ENCODE peak calls at places on chromosome 7, in ten cellular contexts. W is fibroblast of pulmonary artery, Q is AG09319, N is fibroblast of lung, G is BJ, X is cardiac fibroblast, F is right atrium auricular region, Z is MM.1S, S is hepatocyte, T is WERI-Rb-1. I is an unnamed sample.

GRCh38 chr7:111708072-111708471 is 145.8 kb upstream of the IMMP2L start:
- DNase-seq in W (no peak), Q (no peak), N (no peak), G (no peak), X (no peak), F (no peak), Z (no peak), S (no peak), T (no peak), I (no peak)

GRCh38 chr7:133795061-133795460 is 332.1 kb upstream of the LRGUK start:
- DNase-seq in W (no peak), Q (no peak), N (no peak), G (no peak), X (no peak), F (no peak), Z (no peak), S (no peak), T (no peak), I (no peak)

GRCh38 chr7:105269397-105269796 is 119.3 kb downstream of the SRPK2 start:
- DNase-seq in W (no peak), Q (no peak), N (no peak), G (no peak), X (no peak), F (no peak), Z (no peak), S (no peak), T (no peak), I (no peak)

GRCh38 chr7:158327571-158328180 is 259.9 kb downstream of the PTPRN2 start:
- DNase-seq in W (no peak), Q (no peak), N (no peak), G (no peak), X (no peak), F (peak), Z (no peak), S (no peak), T (no peak), I (no peak)

GRCh38 chr7:137878333-137878961 is 31.7 kb upstream of the DGKI start:
- DNase-seq in W (peak), Q (no peak), N (peak), G (no peak), X (peak), F (peak), Z (no peak), S (peak), T (peak), I (no peak)

GRCh38 chr7:45687721-45688120 is 113.6 kb downstream of the ADCY1 start:
- DNase-seq in W (no peak), Q (no peak), N (no peak), G (no peak), X (no peak), F (peak), Z (no peak), S (no peak), T (no peak), I (no peak)

GRCh38 chr7:45646996-45647411 is 72.8 kb downstream of the ADCY1 start:
- DNase-seq in W (no peak), Q (no peak), N (no peak), G (no peak), X (peak), F (peak), Z (no peak), S (no peak), T (peak), I (no peak)

GRCh38 chr7:127391591-127392181 is 822 bp downstream of the ZNF800 start:
- DNase-seq in W (peak), Q (no peak), N (peak), G (no peak), X (peak), F (peak), Z (peak), S (peak), T (peak), I (peak)

GRCh38 chr7:39969431-39969830 is 19.4 kb downstream of the CDK13 start:
- DNase-seq in W (no peak), Q (no peak), N (no peak), G (no peak), X (no peak), F (no peak), Z (no peak), S (no peak), T (no peak), I (no peak)

GRCh38 chr7:101169838-101170531 is 4.6 kb upstream of the VGF start:
- DNase-seq in W (peak), Q (no peak), N (peak), G (no peak), X (peak), F (peak), Z (peak), S (peak), T (peak), I (peak)

GRCh38 chr7:104198673-104199278 is 9.0 kb downstream of the ORC5 start:
- DNase-seq in W (no peak), Q (no peak), N (no peak), G (no peak), X (no peak), F (no peak), Z (no peak), S (no peak), T (no peak), I (no peak)

GRCh38 chr7:77566421-77566820 is 29.3 kb downstream of the PTPN12 start:
- DNase-seq in W (no peak), Q (no peak), N (no peak), G (no peak), X (no peak), F (no peak), Z (no peak), S (no peak), T (no peak), I (no peak)

GRCh38 chr7:742791-743190 is 15.7 kb upstream of the PRKAR1B start:
- DNase-seq in W (no peak), Q (no peak), N (no peak), G (no peak), X (no peak), F (no peak), Z (no peak), S (no peak), T (peak), I (no peak)

GRCh38 chr7:66245008-66245407 is 39.9 kb downstream of the TPST1 start:
- DNase-seq in W (no peak), Q (no peak), N (no peak), G (no peak), X (no peak), F (no peak), Z (no peak), S (no peak), T (no peak), I (no peak)

GRCh38 chr7:138527746-138528223 is 67.7 kb downstream of the TRIM24 start:
- DNase-seq in W (peak), Q (no peak), N (peak), G (no peak), X (no peak), F (no peak), Z (no peak), S (no peak), T (no peak), I (no peak)

GRCh38 chr7:157528785-157529341 is 192.1 kb downstream of the DNAJB6 start:
- DNase-seq in W (no peak), Q (no peak), N (no peak), G (no peak), X (no peak), F (no peak), Z (no peak), S (no peak), T (peak), I (peak)

GRCh38 chr7:6244021-6244420 is 28.4 kb downstream of the CYTH3 start:
- DNase-seq in W (no peak), Q (no peak), N (no peak), G (no peak), X (no peak), F (no peak), Z (no peak), S (no peak), T (no peak), I (no peak)

GRCh38 chr7:27516415-27516814 is 146.3 kb downstream of the HIBADH start:
- DNase-seq in W (no peak), Q (no peak), N (no peak), G (no peak), X (no peak), F (no peak), Z (no peak), S (no peak), T (no peak), I (no peak)

GRCh38 chr7:28530175-28531142 is 118.1 kb downstream of the CREB5 start:
- DNase-seq in W (no peak), Q (no peak), N (peak), G (peak), X (peak), F (peak), Z (no peak), S (no peak), T (no peak), I (no peak)

GRCh38 chr7:78441737-78442136 is 643.2 kb downstream of the PHTF2 start:
- DNase-seq in W (no peak), Q (no peak), N (no peak), G (no peak), X (no peak), F (no peak), Z (no peak), S (no peak), T (no peak), I (no peak)

GRCh38 chr7:139648941-139649425 is 125.5 kb downstream of the CLEC2L start:
- DNase-seq in W (no peak), Q (no peak), N (no peak), G (no peak), X (no peak), F (no peak), Z (no peak), S (no peak), T (no peak), I (no peak)

GRCh38 chr7:35749548-35749947 is 51.3 kb upstream of the SEPTIN7 start:
- DNase-seq in W (peak), Q (no peak), N (peak), G (no peak), X (no peak), F (no peak), Z (no peak), S (no peak), T (no peak), I (no peak)

GRCh38 chr7:416761-417624 is 102.7 kb downstream of the PDGFA start:
- DNase-seq in W (no peak), Q (no peak), N (no peak), G (no peak), X (no peak), F (no peak), Z (no peak), S (no peak), T (no peak), I (peak)

GRCh38 chr7:110522061-110522750 is 568.7 kb upstream of the LRRN3 start:
- DNase-seq in W (no peak), Q (no peak), N (no peak), G (no peak), X (no peak), F (no peak), Z (no peak), S (no peak), T (no peak), I (no peak)

GRCh38 chr7:42492895-42493294 is 255.9 kb upstream of the GLI3 start:
- DNase-seq in W (no peak), Q (no peak), N (no peak), G (no peak), X (no peak), F (no peak), Z (no peak), S (no peak), T (no peak), I (no peak)

GRCh38 chr7:45072131-45073030 is 16.4 kb downstream of the NACAD start:
- DNase-seq in W (no peak), Q (no peak), N (no peak), G (no peak), X (no peak), F (no peak), Z (no peak), S (no peak), T (no peak), I (no peak)

GRCh38 chr7:15720849-15721471 is 34.5 kb upstream of the MEOX2 start:
- DNase-seq in W (peak), Q (peak), N (peak), G (no peak), X (peak), F (peak), Z (peak), S (peak), T (peak), I (no peak)

GRCh38 chr7:44930921-44931320 is 45.6 kb upstream of the PURB start:
- DNase-seq in W (no peak), Q (no peak), N (no peak), G (no peak), X (no peak), F (no peak), Z (no peak), S (no peak), T (no peak), I (no peak)

GRCh38 chr7:100489121-100489520 is 5.4 kb downstream of the NYAP1 start:
- DNase-seq in W (no peak), Q (no peak), N (no peak), G (no peak), X (no peak), F (no peak), Z (no peak), S (no peak), T (no peak), I (no peak)

GRCh38 chr7:39621784-39622411 is 1.5 kb upstream of the RALA start:
- DNase-seq in W (no peak), Q (no peak), N (no peak), G (no peak), X (peak), F (no peak), Z (no peak), S (no peak), T (no peak), I (no peak)

GRCh38 chr7:139580435-139580834 is 57.0 kb downstream of the CLEC2L start:
- DNase-seq in W (no peak), Q (no peak), N (no peak), G (no peak), X (no peak), F (peak), Z (no peak), S (no peak), T (no peak), I (no peak)

GRCh38 chr7:124413029-124413428 is 352.6 kb downstream of the GPR37 start:
- DNase-seq in W (no peak), Q (no peak), N (no peak), G (no peak), X (no peak), F (no peak), Z (peak), S (no peak), T (no peak), I (no peak)

GRCh38 chr7:93860261-93860660 is 30.3 kb downstream of the TFPI2 start:
- DNase-seq in W (no peak), Q (no peak), N (no peak), G (no peak), X (no peak), F (no peak), Z (no peak), S (no peak), T (no peak), I (no peak)

GRCh38 chr7:22420973-22421635 is 64.2 kb upstream of the RAPGEF5 start:
- DNase-seq in W (peak), Q (no peak), N (peak), G (no peak), X (no peak), F (no peak), Z (no peak), S (no peak), T (no peak), I (no peak)

GRCh38 chr7:155931386-155932085 is 119.3 kb upstream of the SHH start:
- DNase-seq in W (no peak), Q (no peak), N (no peak), G (no peak), X (no peak), F (no peak), Z (no peak), S (no peak), T (no peak), I (no peak)

GRCh38 chr7:82294258-82294855 is 149.2 kb downstream of the CACNA2D1 start:
- DNase-seq in W (peak), Q (no peak), N (no peak), G (no peak), X (peak), F (no peak), Z (no peak), S (no peak), T (no peak), I (no peak)

GRCh38 chr7:138097064-138097741 is 20.9 kb downstream of the AKR1D1 start:
- DNase-seq in W (peak), Q (no peak), N (no peak), G (no peak), X (peak), F (no peak), Z (peak), S (peak), T (peak), I (no peak)

DNA sequence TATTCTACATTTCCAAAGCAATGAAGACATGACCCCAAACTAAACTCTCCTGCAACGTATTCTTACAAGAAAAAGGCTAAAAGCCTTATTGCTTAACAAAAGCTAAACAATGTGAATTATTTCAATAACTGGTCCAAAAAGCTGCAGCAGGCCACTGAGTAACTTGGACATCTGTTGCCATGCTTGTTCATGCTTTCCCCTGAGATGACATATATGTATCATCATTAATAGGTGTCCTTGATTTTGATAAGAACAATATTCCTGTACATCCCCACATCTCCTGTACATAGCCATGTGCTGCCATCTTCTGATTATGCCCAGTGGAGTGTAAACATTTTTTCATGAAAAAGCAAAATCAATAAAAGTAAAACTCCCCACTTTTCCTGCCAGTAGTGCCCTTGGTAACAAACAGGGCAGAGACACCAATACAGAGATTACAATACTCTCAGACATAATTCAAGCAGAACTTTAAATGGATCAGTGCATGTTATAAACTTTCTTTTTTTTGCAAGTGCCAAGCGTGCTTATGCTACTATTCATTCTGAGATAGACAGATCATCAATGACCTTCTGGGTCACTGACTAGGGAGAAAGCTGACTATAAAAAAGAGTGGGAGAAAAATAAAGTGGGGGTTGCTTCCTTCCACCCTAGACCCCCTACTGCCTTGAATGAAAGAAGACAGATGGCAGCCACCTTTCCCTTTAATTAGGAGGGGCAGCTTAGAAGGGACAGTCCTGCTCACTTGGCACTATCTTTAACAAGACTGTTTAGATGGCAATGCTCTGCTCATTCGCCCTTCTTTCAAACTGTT is 205.5 kb upstream of the KLF14 start:
- DNase-seq in W (no peak), Q (no peak), N (peak), G (no peak), X (peak), F (no peak), Z (no peak), S (no peak), T (no peak), I (no peak)
- TF ChIP-seq CTCF in W (no peak), Q (no peak), N (no peak), G (no peak), X (no peak), F (no peak), Z (no peak), S (no peak), T (no peak), I (no peak)

GRCh38 chr7:102331536-102332275 is 24.5 kb downstream of the SPDYE6 start:
- DNase-seq in W (no peak), Q (no peak), N (no peak), G (no peak), X (no peak), F (peak), Z (no peak), S (no peak), T (no peak), I (peak)
- TF ChIP-seq CTCF in W (no peak), Q (no peak), N (no peak), G (no peak), X (no peak), F (no peak), Z (no peak), S (no peak), T (no peak), I (no peak)

DNA sequence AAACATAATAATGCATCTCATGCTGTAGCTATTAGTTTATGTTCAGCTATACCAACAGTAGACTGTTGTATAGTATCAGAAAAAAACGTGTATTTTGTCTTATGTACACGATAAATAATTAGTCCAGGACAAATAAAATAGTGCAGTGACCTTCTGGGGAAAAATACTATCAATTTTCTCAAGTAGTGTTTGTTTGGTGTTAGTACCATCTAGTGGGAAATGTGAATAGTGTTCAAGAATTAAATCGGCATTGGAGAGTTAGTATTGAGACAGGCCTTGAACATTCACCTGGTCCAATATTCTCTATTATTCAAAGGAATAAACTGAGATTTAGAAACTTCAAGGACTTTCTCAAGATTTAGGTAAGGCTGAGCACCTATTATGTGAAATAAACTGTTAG is 21.7 kb upstream of the OR2A5 start:
- DNase-seq in W (peak), Q (peak), N (peak), G (no peak), X (peak), F (no peak), Z (peak), S (peak), T (no peak), I (no peak)
- TF ChIP-seq CTCF in W (peak), Q (peak), N (peak), G (peak), X (peak), F (peak), Z (peak), S (peak), T (no peak), I (peak)

GRCh38 chr7:151061241-151062110 is 2.1 kb downstream of the SLC4A2 start:
- DNase-seq in W (no peak), Q (no peak), N (no peak), G (no peak), X (no peak), F (no peak), Z (no peak), S (no peak), T (no peak), I (no peak)

GRCh38 chr7:151060113-151060415 is 675 bp downstream of the SLC4A2 start:
- DNase-seq in W (no peak), Q (no peak), N (no peak), G (no peak), X (no peak), F (no peak), Z (no peak), S (no peak), T (no peak), I (no peak)

GRCh38 chr7:151059362-151060112 is at the start of gene SLC4A2:
- DNase-seq in W (peak), Q (no peak), N (peak), G (no peak), X (peak), F (peak), Z (peak), S (peak), T (peak), I (peak)

GRCh38 chr7:151062111-151062398 is 2.7 kb downstream of the SLC4A2 start:
- DNase-seq in W (no peak), Q (no peak), N (no peak), G (no peak), X (no peak), F (no peak), Z (no peak), S (no peak), T (no peak), I (no peak)

GRCh38 chr7:151060416-151061234 is 1.2 kb downstream of the SLC4A2 start:
- DNase-seq in W (peak), Q (no peak), N (no peak), G (no peak), X (peak), F (no peak), Z (no peak), S (peak), T (peak), I (no peak)
- TF ChIP-seq CTCF in W (peak), Q (no peak), N (no peak), G (no peak), X (no peak), F (no peak), Z (no peak), S (no peak), T (peak), I (no peak)

GRCh38 chr7:151856098-151856497 is 20.8 kb downstream of the PRKAG2 start:
- DNase-seq in W (no peak), Q (no peak), N (no peak), G (no peak), X (no peak), F (no peak), Z (no peak), S (no peak), T (no peak), I (no peak)
- TF ChIP-seq CTCF in W (no peak), Q (no peak), N (no peak), G (no peak), X (no peak), F (no peak), Z (no peak), S (no peak), T (no peak), I (no peak)

GRCh38 chr7:116598278-116598677 is 73.4 kb downstream of the CAV1 start:
- DNase-seq in W (no peak), Q (no peak), N (no peak), G (no peak), X (peak), F (no peak), Z (peak), S (no peak), T (peak), I (no peak)
- TF ChIP-seq CTCF in W (peak), Q (peak), N (no peak), G (peak), X (peak), F (no peak), Z (peak), S (peak), T (peak), I (no peak)

GRCh38 chr7:1922870-1923236 is 252.8 kb downstream of the ELFN1 start:
- DNase-seq in W (no peak), Q (no peak), N (peak), G (no peak), X (no peak), F (no peak), Z (no peak), S (no peak), T (no peak), I (no peak)
- TF ChIP-seq CTCF in W (peak), Q (peak), N (no peak), G (peak), X (peak), F (no peak), Z (no peak), S (no peak), T (no peak), I (no peak)